ENCODE peak calls at places on chromosomes 11 and 22, in ten cellular contexts. O, L, S, T, E, R, P, Q, Y and U are unnamed samples.

GRCh38 chr11:69370984-69371709 is 77.2 kb downstream of the MYEOV start:
- DNase-seq in Q (no peak), R (no peak), P (peak), T (peak), L (no peak), Y (no peak), S (no peak), E (no peak), O (no peak), U (no peak)

GRCh38 chr22:36339171-36340065 is 48.3 kb downstream of the MYH9 start:
- DNase-seq in T (no peak), R (no peak), L (no peak), Y (no peak), S (peak), Q (no peak), O (no peak), E (peak), P (no peak), U (no peak)

GRCh38 chr11:30046211-30046945 is 29.5 kb upstream of the KCNA4 start:
- DNase-seq in P (no peak), R (no peak), S (no peak), L (no peak), T (no peak), O (no peak), Q (no peak), E (no peak), Y (no peak), U (no peak)

GRCh38 chr11:117796456-117797428 is at the start of gene DSCAML1:
- DNase-seq in O (no peak), Q (no peak), Y (peak), L (no peak), T (no peak), P (no peak), R (no peak), E (no peak), S (peak), U (no peak)

GRCh38 chr11:786235-787083 is 3.4 kb downstream of the CEND1 start:
- DNase-seq in P (no peak), T (no peak), E (no peak), Q (no peak), R (no peak), S (no peak), O (no peak), L (no peak), Y (no peak), U (no peak)

GRCh38 chr11:134466035-134466908 is 54.2 kb upstream of the B3GAT1 start:
- DNase-seq in E (no peak), R (no peak), S (no peak), Q (no peak), L (no peak), P (peak), O (no peak), Y (no peak), T (no peak), U (no peak)

GRCh38 chr11:4921796-4922195 is 2.3 kb downstream of the OR51G1 start:
- DNase-seq in Y (no peak), T (no peak), E (no peak), S (no peak), R (no peak), L (no peak), P (no peak), O (no peak), Q (no peak), U (no peak)

GRCh38 chr11:130088909-130089668 is 19.4 kb downstream of the APLP2 start:
- DNase-seq in P (no peak), T (no peak), S (no peak), O (no peak), R (no peak), Q (no peak), E (no peak), L (no peak), Y (no peak), U (peak)

GRCh38 chr22:26330971-26331625 is 98.0 kb upstream of the ASPHD2 start:
- DNase-seq in T (no peak), L (peak), Y (peak), S (peak), R (no peak), P (peak), Q (peak), O (no peak), E (peak), U (peak)

GRCh38 chr11:114709960-114710359 is 31.6 kb downstream of the NXPE2 start:
- DNase-seq in O (no peak), E (no peak), P (no peak), R (no peak), T (no peak), Q (no peak), Y (no peak), L (no peak), S (no peak), U (no peak)

GRCh38 chr22:27560781-27561180 is 240.8 kb downstream of the MN1 start:
- DNase-seq in P (no peak), E (no peak), Q (no peak), Y (no peak), R (no peak), L (no peak), O (no peak), T (no peak), S (no peak), U (no peak)

GRCh38 chr22:39423976-39424375 is 24.4 kb downstream of the TAB1 start:
- DNase-seq in T (no peak), R (no peak), S (no peak), Q (no peak), P (no peak), O (no peak), E (no peak), L (no peak), Y (no peak), U (no peak)

GRCh38 chr22:30969532-30970355 is 679 bp downstream of the TUG1 start:
- DNase-seq in R (no peak), Q (no peak), L (peak), O (no peak), E (peak), Y (no peak), P (peak), T (no peak), S (no peak), U (peak)

GRCh38 chr11:57438345-57439280 is 11.7 kb upstream of the SLC43A3 start:
- DNase-seq in T (no peak), Q (no peak), P (no peak), O (no peak), S (no peak), E (no peak), R (no peak), L (no peak), Y (no peak), U (no peak)

GRCh38 chr22:36616682-36617081 is 86.9 kb downstream of the CACNG2 start:
- DNase-seq in T (no peak), Q (no peak), P (no peak), Y (no peak), L (no peak), E (no peak), R (no peak), S (no peak), O (no peak), U (no peak)

GRCh38 chr22:46147471-46148267 is 2.7 kb upstream of the PPARA start:
- DNase-seq in Q (no peak), E (no peak), Y (no peak), R (no peak), L (no peak), S (no peak), O (no peak), T (no peak), P (no peak), U (no peak)

GRCh38 chr11:27726981-27727380 is 26.7 kb upstream of the BDNF start:
- DNase-seq in R (no peak), E (no peak), S (no peak), O (no peak), T (no peak), Y (no peak), L (no peak), P (no peak), Q (no peak), U (no peak)

GRCh38 chr11:57785072-57785471 is 23.5 kb downstream of the CTNND1 start:
- DNase-seq in L (no peak), O (no peak), Q (no peak), R (no peak), E (no peak), Y (no peak), S (no peak), T (no peak), P (no peak), U (no peak)

GRCh38 chr11:64206457-64207246 is at the start of gene FERMT3:
- DNase-seq in Y (no peak), S (peak), O (no peak), Q (no peak), R (no peak), E (no peak), L (peak), P (peak), T (peak), U (peak)

GRCh38 chr11:83816572-83817187 is 530.5 kb upstream of the CCDC90B start:
- DNase-seq in P (no peak), E (peak), T (no peak), L (no peak), O (no peak), Y (no peak), Q (no peak), R (no peak), S (no peak), U (peak)

GRCh38 chr11:41788177-41788576 is 328.7 kb upstream of the LRRC4C start:
- DNase-seq in E (no peak), P (no peak), Y (no peak), Q (no peak), T (no peak), S (no peak), O (no peak), L (no peak), R (no peak), U (no peak)

GRCh38 chr22:26435327-26436093 is 6.5 kb downstream of the ASPHD2 start:
- DNase-seq in E (no peak), P (no peak), S (no peak), L (no peak), O (no peak), Q (no peak), Y (no peak), R (no peak), T (no peak), U (no peak)

GRCh38 chr22:47444746-47445065 is 682.3 kb downstream of the TBC1D22A start:
- DNase-seq in Q (no peak), P (peak), R (no peak), S (no peak), T (no peak), E (no peak), L (no peak), Y (no peak), O (no peak), U (no peak)

GRCh38 chr11:22828373-22828772 is 1.2 kb downstream of the SVIP start:
- DNase-seq in L (no peak), Y (no peak), O (no peak), E (no peak), Q (no peak), P (no peak), S (no peak), T (no peak), R (no peak), U (peak)

GRCh38 chr22:50483977-50484853 is 2.4 kb upstream of the MIOX start:
- DNase-seq in P (peak), L (no peak), R (no peak), Q (no peak), O (no peak), T (no peak), S (no peak), Y (no peak), E (no peak), U (no peak)